ENCODE peak calls at places on chromosomes 5 and 9, in eight cellular contexts. J, V, T, P, M, Q, U and K are unnamed samples.

GRCh38 chr9:125532412-125532811 is 174.6 kb downstream of the MAPKAP1 start:
- DNase-seq in U (no peak), T (no peak), J (no peak), V (no peak), M (no peak), P (no peak), Q (no peak), K (no peak)

GRCh38 chr5:98349251-98349989 is 424.0 kb upstream of the RGMB start:
- DNase-seq in Q (peak), V (no peak), U (no peak), J (no peak), T (no peak), M (no peak), P (no peak), K (no peak)

GRCh38 chr9:105127863-105128220 is 116.6 kb upstream of the SLC44A1 start:
- DNase-seq in Q (no peak), U (no peak), M (peak), J (peak), T (no peak), P (no peak), V (no peak), K (no peak)

GRCh38 chr5:168328804-168329203 is 37.4 kb downstream of the WWC1 start:
- DNase-seq in J (no peak), P (peak), T (no peak), Q (peak), V (no peak), U (peak), M (peak), K (no peak)

GRCh38 chr5:45094876-45095275 is 286.1 kb downstream of the MRPS30 start:
- DNase-seq in U (no peak), J (no peak), Q (no peak), M (no peak), P (no peak), V (no peak), T (no peak), K (no peak)

GRCh38 chr5:146203011-146203871 is at the start of gene RBM27:
- DNase-seq in J (peak), M (peak), Q (peak), T (peak), U (peak), V (peak), P (peak), K (peak)

GRCh38 chr9:1718836-1719235 is 296.3 kb upstream of the SMARCA2 start:
- DNase-seq in M (no peak), P (peak), Q (no peak), T (no peak), V (no peak), U (no peak), J (no peak), K (no peak)

GRCh38 chr9:114117996-114118830 is 19.1 kb upstream of the KIF12 start:
- DNase-seq in P (peak), J (no peak), M (no peak), U (peak), V (no peak), T (no peak), Q (no peak), K (no peak)

GRCh38 chr9:104091028-104091590 is 3.0 kb upstream of the SMC2 start:
- DNase-seq in V (no peak), J (no peak), M (no peak), U (no peak), T (no peak), Q (no peak), P (peak), K (no peak)

GRCh38 chr9:137441289-137441934 is at the start of gene ENTPD8:
- DNase-seq in V (no peak), M (no peak), J (no peak), T (no peak), P (peak), U (peak), Q (peak), K (no peak)

GRCh38 chr9:35908484-35909125 is 685 bp upstream of the SPAAR start:
- DNase-seq in P (no peak), M (no peak), T (no peak), V (no peak), Q (no peak), J (no peak), U (no peak), K (peak)

GRCh38 chr9:137534256-137535119 is 15.7 kb downstream of the PNPLA7 start:
- DNase-seq in T (peak), P (peak), Q (peak), M (no peak), U (peak), J (no peak), V (peak), K (no peak)

GRCh38 chr5:98844865-98845264 is 71.4 kb downstream of the RGMB start:
- DNase-seq in J (no peak), M (no peak), P (no peak), T (no peak), Q (no peak), V (no peak), U (no peak), K (no peak)

GRCh38 chr5:159602434-159602833 is 272.1 kb upstream of the IL12B start:
- DNase-seq in J (no peak), U (no peak), Q (no peak), P (no peak), M (no peak), V (no peak), T (no peak), K (no peak)

GRCh38 chr9:113844466-113844865 is 31.6 kb upstream of the ZNF618 start:
- DNase-seq in M (no peak), P (no peak), V (no peak), U (no peak), Q (no peak), T (no peak), J (no peak), K (no peak)

GRCh38 chr9:69089491-69089890 is 53.9 kb downstream of the FXN start:
- DNase-seq in M (no peak), J (no peak), P (no peak), Q (no peak), U (no peak), V (no peak), T (no peak), K (no peak)

GRCh38 chr5:68749648-68750047 is 344.2 kb upstream of the SLC30A5 start:
- DNase-seq in T (no peak), Q (no peak), J (no peak), P (no peak), M (no peak), U (no peak), V (no peak), K (no peak)

GRCh38 chr5:172949426-172949825 is 9.8 kb upstream of the RPL26L1 start:
- DNase-seq in P (no peak), Q (no peak), J (no peak), U (no peak), T (no peak), V (no peak), M (no peak), K (no peak)